ENCODE peak calls at places on chromosomes 11 and 22, in six cellular contexts. H, Q, N, T, E and M are unnamed samples.

GRCh38 chr22:27881404-27881803 is 37.7 kb downstream of the PITPNB start:
- DNase-seq in T (no peak), Q (no peak), N (no peak), E (no peak), H (no peak), M (peak)

GRCh38 chr22:23825246-23825905 is 13.4 kb downstream of the DERL3 start:
- DNase-seq in E (no peak), H (no peak), N (no peak), Q (no peak), T (no peak), M (no peak)

GRCh38 chr11:73192272-73192671 is 25.8 kb upstream of the P2RY2 start:
- DNase-seq in Q (no peak), T (no peak), E (no peak), N (no peak), H (peak), M (no peak)

GRCh38 chr11:109939176-109939810 is 153.9 kb upstream of the ZC3H12C start:
- DNase-seq in Q (peak), E (no peak), T (no peak), H (peak), N (peak), M (peak)

GRCh38 chr11:72224587-72225410 is at the start of gene INPPL1:
- DNase-seq in N (no peak), H (no peak), T (peak), Q (no peak), E (peak), M (no peak)

GRCh38 chr11:12430912-12431311 is 53.5 kb downstream of the PARVA start:
- DNase-seq in H (no peak), Q (no peak), T (no peak), E (no peak), N (no peak), M (no peak)

GRCh38 chr11:1207451-1208360 is 15.2 kb upstream of the MUC5B start:
- DNase-seq in Q (no peak), N (no peak), T (no peak), H (no peak), E (no peak), M (no peak)

GRCh38 chr11:18566406-18566805 is 22.1 kb downstream of the UEVLD start:
- DNase-seq in H (no peak), Q (no peak), N (no peak), T (no peak), E (no peak), M (no peak)

GRCh38 chr11:36719708-36720107 is 121.7 kb upstream of the RAG2 start:
- DNase-seq in H (no peak), T (no peak), Q (no peak), E (no peak), N (no peak), M (no peak)

GRCh38 chr22:19766506-19767426 is 6.2 kb downstream of the TBX1 start:
- DNase-seq in N (no peak), T (no peak), H (peak), E (peak), Q (no peak), M (no peak)

GRCh38 chr11:9906043-9906791 is 242.3 kb downstream of the SWAP70 start:
- DNase-seq in T (no peak), H (peak), N (no peak), E (no peak), Q (no peak), M (peak)

GRCh38 chr22:38491707-38492348 is 14.3 kb downstream of the DDX17 start:
- DNase-seq in E (no peak), Q (no peak), T (no peak), H (no peak), N (no peak), M (no peak)

GRCh38 chr11:61754534-61755482 is 2.4 kb downstream of the MYRF start:
- DNase-seq in N (no peak), T (no peak), H (no peak), Q (no peak), E (no peak), M (no peak)

GRCh38 chr22:43820671-43821305 is 8.7 kb upstream of the EFCAB6 start:
- DNase-seq in Q (no peak), H (no peak), N (peak), T (no peak), E (no peak), M (no peak)

GRCh38 chr11:100297516-100297915 is 389.6 kb upstream of the ARHGAP42 start:
- DNase-seq in Q (no peak), E (no peak), T (no peak), N (no peak), H (no peak), M (no peak)

GRCh38 chr11:44309483-44310197 is at the start of gene ALX4:
- DNase-seq in T (no peak), Q (no peak), E (peak), H (no peak), N (no peak), M (no peak)

GRCh38 chr22:40967120-40967760 is 16.1 kb downstream of the RBX1 start:
- DNase-seq in H (no peak), N (no peak), Q (no peak), T (no peak), E (no peak), M (no peak)

GRCh38 chr11:64007629-64008282 is 21.5 kb downstream of the OTUB1 start:
- DNase-seq in E (no peak), T (peak), H (peak), N (no peak), Q (peak), M (peak)

GRCh38 chr11:59551651-59552521 is 40.5 kb downstream of the OR4D9 start:
- DNase-seq in E (no peak), T (peak), Q (no peak), N (no peak), H (peak), M (peak)

GRCh38 chr11:107018274-107018901 is at the start of gene GUCY1A2:
- DNase-seq in E (no peak), T (peak), N (peak), H (no peak), Q (peak), M (no peak)

GRCh38 chr11:33195391-33196190 is 34.3 kb upstream of the CSTF3 start:
- DNase-seq in Q (no peak), T (no peak), N (peak), E (no peak), H (no peak), M (peak)

GRCh38 chr22:23400286-23400981 is 179.7 kb downstream of the IGLL1 start:
- DNase-seq in T (no peak), N (no peak), H (no peak), Q (no peak), E (no peak), M (no peak)

GRCh38 chr11:92808009-92808408 is 161.4 kb upstream of the MTNR1B start:
- DNase-seq in H (no peak), N (no peak), E (no peak), T (no peak), Q (no peak), M (no peak)

GRCh38 chr11:73177380-73178091 is 35.4 kb upstream of the FCHSD2 start:
- DNase-seq in E (no peak), H (no peak), N (no peak), T (no peak), Q (no peak), M (peak)

GRCh38 chr11:19679952-19680823 is 32.4 kb upstream of the NAV2 start:
- DNase-seq in H (peak), N (no peak), E (no peak), Q (no peak), T (no peak), M (peak)

GRCh38 chr11:15972838-15973237 is 383.5 kb downstream of the SOX6 start:
- DNase-seq in E (no peak), N (no peak), T (no peak), Q (no peak), H (no peak), M (no peak)

GRCh38 chr11:128288368-128288767 is 299.0 kb downstream of the ETS1 start:
- DNase-seq in T (no peak), Q (no peak), N (no peak), H (no peak), E (no peak), M (no peak)

GRCh38 chr22:25402501-25403283 is 161.8 kb upstream of the GRK3 start:
- DNase-seq in H (no peak), Q (no peak), T (no peak), E (no peak), N (no peak), M (no peak)

GRCh38 chr22:35310556-35311550 is 11.2 kb downstream of the TOM1 start:
- DNase-seq in Q (no peak), N (no peak), T (no peak), H (no peak), E (no peak), M (no peak)

GRCh38 chr11:60482361-60482760 is 10.2 kb upstream of the MS4A12 start:
- DNase-seq in E (no peak), N (no peak), T (no peak), Q (no peak), H (no peak), M (peak)

GRCh38 chr11:32312865-32313403 is 122.4 kb downstream of the WT1 start:
- DNase-seq in N (peak), H (peak), Q (peak), E (peak), T (no peak), M (peak)

GRCh38 chr11:127574528-127574927 is 574.0 kb upstream of the KIRREL3 start:
- DNase-seq in T (no peak), H (no peak), N (no peak), Q (no peak), E (no peak), M (no peak)

GRCh38 chr11:76623171-76623883 is 47.2 kb downstream of the LRRC32 start:
- DNase-seq in E (no peak), N (peak), H (no peak), Q (no peak), T (no peak), M (no peak)